ENCODE peak calls at places on chromosome 22, in eight cellular contexts. One of them, this sample, is unnamed.

GRCh38 chr22:23105304-23105703 is 35.0 kb downstream of the GNAZ start:
- DNase-seq in stomach: no peak
- DNase-seq in tibial artery: no peak
- DNase-seq in heart left ventricle: no peak
- DNase-seq in BE2C: no peak
- DNase-seq in psoas muscle: no peak
- DNase-seq in colonic mucosa: no peak
- DNase-seq in suprapubic skin: no peak
- DNase-seq in this sample: no peak

GRCh38 chr22:27656970-27657369 is 144.6 kb downstream of the MN1 start:
- DNase-seq in stomach: no peak
- DNase-seq in tibial artery: no peak
- DNase-seq in heart left ventricle: no peak
- DNase-seq in BE2C: no peak
- DNase-seq in psoas muscle: no peak
- DNase-seq in colonic mucosa: no peak
- DNase-seq in suprapubic skin: no peak
- DNase-seq in this sample: no peak

GRCh38 chr22:46604306-46604690 is 15.9 kb upstream of the GRAMD4 start:
- DNase-seq in stomach: no peak
- DNase-seq in tibial artery: peak; percentile 72
- DNase-seq in heart left ventricle: no peak
- DNase-seq in BE2C: no peak
- DNase-seq in psoas muscle: no peak
- DNase-seq in colonic mucosa: no peak
- DNase-seq in suprapubic skin: no peak
- DNase-seq in this sample: peak; percentile 51

GRCh38 chr22:31474743-31475142 is 14.9 kb downstream of the EIF4ENIF1 start:
- DNase-seq in stomach: no peak
- DNase-seq in tibial artery: no peak
- DNase-seq in heart left ventricle: no peak
- DNase-seq in BE2C: no peak
- DNase-seq in psoas muscle: no peak
- DNase-seq in colonic mucosa: no peak
- DNase-seq in suprapubic skin: no peak
- DNase-seq in this sample: no peak

GRCh38 chr22:36816635-36817428 is at the start of gene PVALB:
- DNase-seq in stomach: no peak
- DNase-seq in tibial artery: no peak
- DNase-seq in heart left ventricle: no peak
- DNase-seq in BE2C: peak; percentile 57
- DNase-seq in psoas muscle: no peak
- DNase-seq in colonic mucosa: no peak
- DNase-seq in suprapubic skin: no peak
- DNase-seq in this sample: peak; percentile 29

GRCh38 chr22:17882727-17883126 is 108.5 kb upstream of the BID start:
- DNase-seq in stomach: no peak
- DNase-seq in tibial artery: no peak
- DNase-seq in heart left ventricle: no peak
- DNase-seq in BE2C: no peak
- DNase-seq in psoas muscle: no peak
- DNase-seq in colonic mucosa: no peak
- DNase-seq in suprapubic skin: no peak
- DNase-seq in this sample: no peak

GRCh38 chr22:38305481-38306448 is 11.5 kb downstream of the CSNK1E start:
- DNase-seq in stomach: no peak
- DNase-seq in tibial artery: no peak
- DNase-seq in heart left ventricle: no peak
- DNase-seq in BE2C: peak; percentile 47
- DNase-seq in psoas muscle: no peak
- DNase-seq in colonic mucosa: peak; percentile 64
- DNase-seq in suprapubic skin: no peak
- DNase-seq in this sample: no peak

GRCh38 chr22:29431986-29432385 is 6.4 kb upstream of the RFPL1 start:
- DNase-seq in stomach: no peak
- DNase-seq in tibial artery: no peak
- DNase-seq in heart left ventricle: no peak
- DNase-seq in BE2C: no peak
- DNase-seq in psoas muscle: no peak
- DNase-seq in colonic mucosa: no peak
- DNase-seq in suprapubic skin: no peak
- DNase-seq in this sample: no peak

GRCh38 chr22:44597616-44598015 is 99.6 kb upstream of the RTL6 start:
- DNase-seq in stomach: no peak
- DNase-seq in tibial artery: no peak
- DNase-seq in heart left ventricle: no peak
- DNase-seq in BE2C: peak; percentile 40
- DNase-seq in psoas muscle: peak; percentile 49
- DNase-seq in colonic mucosa: no peak
- DNase-seq in suprapubic skin: no peak
- DNase-seq in this sample: no peak

GRCh38 chr22:32378703-32379272 is 21.1 kb downstream of the RFPL3 start:
- DNase-seq in stomach: no peak
- DNase-seq in tibial artery: no peak
- DNase-seq in heart left ventricle: no peak
- DNase-seq in BE2C: peak; percentile 67
- DNase-seq in psoas muscle: no peak
- DNase-seq in colonic mucosa: peak; percentile 38
- DNase-seq in suprapubic skin: no peak
- DNase-seq in this sample: no peak

GRCh38 chr22:20324139-20324516 is 4.3 kb upstream of the DGCR6L start:
- DNase-seq in stomach: peak; percentile 21
- DNase-seq in tibial artery: no peak
- DNase-seq in heart left ventricle: no peak
- DNase-seq in BE2C: no peak
- DNase-seq in psoas muscle: no peak
- DNase-seq in colonic mucosa: no peak
- DNase-seq in suprapubic skin: no peak
- DNase-seq in this sample: no peak

GRCh38 chr22:48282804-48283203 is 1520.4 kb downstream of the TBC1D22A start:
- DNase-seq in stomach: no peak
- DNase-seq in tibial artery: no peak
- DNase-seq in heart left ventricle: no peak
- DNase-seq in BE2C: no peak
- DNase-seq in psoas muscle: no peak
- DNase-seq in colonic mucosa: no peak
- DNase-seq in suprapubic skin: no peak
- DNase-seq in this sample: no peak

GRCh38 chr22:37659066-37659896 is 758 bp downstream of the PDXP start:
- DNase-seq in stomach: no peak
- DNase-seq in tibial artery: no peak
- DNase-seq in heart left ventricle: no peak
- DNase-seq in BE2C: no peak
- DNase-seq in psoas muscle: peak; percentile 73
- DNase-seq in colonic mucosa: peak; percentile 85
- DNase-seq in suprapubic skin: no peak
- DNase-seq in this sample: no peak

GRCh38 chr22:49930596-49931412 is 12.4 kb downstream of the CRELD2 start:
- DNase-seq in stomach: peak; percentile 87
- DNase-seq in tibial artery: peak; percentile 80
- DNase-seq in heart left ventricle: peak; percentile 81
- DNase-seq in BE2C: peak; percentile 81
- DNase-seq in psoas muscle: peak; percentile 83
- DNase-seq in colonic mucosa: peak; percentile 85
- DNase-seq in suprapubic skin: no peak
- DNase-seq in this sample: peak; percentile 91
- H3K4me1 ChIP-seq in stomach: peaks cover 64% of the 10 kb centered on the region
- H3K4me1 ChIP-seq in tibial artery: peaks cover 34% of the 10 kb centered on the region
- H3K4me1 ChIP-seq in heart left ventricle: peaks cover 59% of the 10 kb centered on the region
- H3K4me1 ChIP-seq in BE2C: peaks cover 12% of the 10 kb centered on the region
- H3K4me1 ChIP-seq in psoas muscle: peaks cover 43% of the 10 kb centered on the region
- H3K4me1 ChIP-seq in colonic mucosa: peaks cover 17% of the 10 kb centered on the region
- H3K4me1 ChIP-seq in suprapubic skin: peaks cover 70% of the 10 kb centered on the region
- H3K4me1 ChIP-seq in this sample: peaks cover 32% of the 10 kb centered on the region

GRCh38 chr22:43537019-43537585 is 125.3 kb downstream of the MPPED1 start:
- DNase-seq in stomach: peak; percentile 23
- DNase-seq in tibial artery: no peak
- DNase-seq in heart left ventricle: no peak
- DNase-seq in BE2C: peak; percentile 48
- DNase-seq in psoas muscle: no peak
- DNase-seq in colonic mucosa: no peak
- DNase-seq in suprapubic skin: peak; percentile 32
- DNase-seq in this sample: no peak
- TF ChIP-seq CTCF in stomach: no peak
- TF ChIP-seq CTCF in tibial artery: no peak
- TF ChIP-seq CTCF in heart left ventricle: no peak
- TF ChIP-seq CTCF in BE2C: peak; percentile 65
- TF ChIP-seq CTCF in psoas muscle: no peak
- TF ChIP-seq CTCF in colonic mucosa: no peak
- TF ChIP-seq CTCF in suprapubic skin: no peak
- TF ChIP-seq CTCF in this sample: no peak

GRCh38 chr22:33894036-33894435 is 26.2 kb downstream of the LARGE1 start:
- DNase-seq in stomach: no peak
- DNase-seq in tibial artery: no peak
- DNase-seq in heart left ventricle: no peak
- DNase-seq in BE2C: no peak
- DNase-seq in psoas muscle: no peak
- DNase-seq in colonic mucosa: no peak
- DNase-seq in suprapubic skin: no peak
- DNase-seq in this sample: no peak

GRCh38 chr22:33896154-33896800 is 24.0 kb downstream of the LARGE1 start:
- DNase-seq in stomach: no peak
- DNase-seq in tibial artery: no peak
- DNase-seq in heart left ventricle: no peak
- DNase-seq in BE2C: no peak
- DNase-seq in psoas muscle: no peak
- DNase-seq in colonic mucosa: no peak
- DNase-seq in suprapubic skin: no peak
- DNase-seq in this sample: no peak

GRCh38 chr22:33895444-33895843 is 24.8 kb downstream of the LARGE1 start:
- DNase-seq in stomach: no peak
- DNase-seq in tibial artery: no peak
- DNase-seq in heart left ventricle: no peak
- DNase-seq in BE2C: no peak
- DNase-seq in psoas muscle: no peak
- DNase-seq in colonic mucosa: no peak
- DNase-seq in suprapubic skin: no peak
- DNase-seq in this sample: no peak

GRCh38 chr22:33893486-33893885 is 26.8 kb downstream of the LARGE1 start:
- DNase-seq in stomach: no peak
- DNase-seq in tibial artery: no peak
- DNase-seq in heart left ventricle: no peak
- DNase-seq in BE2C: no peak
- DNase-seq in psoas muscle: no peak
- DNase-seq in colonic mucosa: no peak
- DNase-seq in suprapubic skin: no peak
- DNase-seq in this sample: no peak

DNA sequence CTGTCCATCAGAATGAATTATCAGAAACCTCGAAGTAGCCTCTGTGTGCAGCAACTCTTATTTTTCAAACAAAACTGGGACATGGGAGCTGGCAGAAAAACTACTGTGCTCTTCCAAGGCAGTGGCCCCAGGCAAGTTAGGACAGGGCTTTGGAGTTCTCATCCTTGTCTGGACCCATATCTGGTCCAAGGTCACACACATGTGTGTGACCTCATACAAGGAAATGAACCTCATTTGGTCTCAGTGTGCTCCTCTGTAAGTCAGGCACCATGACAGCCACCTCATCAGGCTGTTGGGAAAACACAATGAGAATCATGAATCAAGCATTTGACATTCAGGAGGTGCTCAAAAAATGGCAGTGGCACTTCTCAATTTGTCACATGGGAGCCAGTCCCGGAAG is 25.8 kb downstream of the LARGE1 start:
- DNase-seq in stomach: no peak
- DNase-seq in tibial artery: no peak
- DNase-seq in heart left ventricle: no peak
- DNase-seq in BE2C: no peak
- DNase-seq in psoas muscle: no peak
- DNase-seq in colonic mucosa: no peak
- DNase-seq in suprapubic skin: no peak
- DNase-seq in this sample: peak; percentile 20
- H3K4me1 ChIP-seq in stomach: peaks cover 35% of the 10 kb centered on the region
- H3K4me1 ChIP-seq in tibial artery: peaks cover 7% of the 10 kb centered on the region
- H3K4me1 ChIP-seq in heart left ventricle: peaks cover 52% of the 10 kb centered on the region
- H3K4me1 ChIP-seq in BE2C: no peaks in the 10 kb centered on the region
- H3K4me1 ChIP-seq in psoas muscle: peaks cover 6% of the 10 kb centered on the region
- H3K4me1 ChIP-seq in colonic mucosa: no peaks in the 10 kb centered on the region
- H3K4me1 ChIP-seq in suprapubic skin: peaks cover 5% of the 10 kb centered on the region
- H3K4me1 ChIP-seq in this sample: no peaks in the 10 kb centered on the region

GRCh38 chr22:21938071-21938822 is 14.4 kb downstream of the PPM1F start:
- DNase-seq in stomach: peak; percentile 95
- DNase-seq in tibial artery: peak; percentile 92
- DNase-seq in heart left ventricle: peak; percentile 95
- DNase-seq in BE2C: peak; percentile 92
- DNase-seq in psoas muscle: peak; percentile 98
- DNase-seq in colonic mucosa: peak; percentile 96
- DNase-seq in suprapubic skin: peak; percentile 94
- DNase-seq in this sample: peak; percentile 96
- TF ChIP-seq CTCF in stomach: peak; percentile 99
- TF ChIP-seq CTCF in tibial artery: peak; percentile 99
- TF ChIP-seq CTCF in heart left ventricle: peak; percentile 100
- TF ChIP-seq CTCF in BE2C: peak; percentile 97
- TF ChIP-seq CTCF in psoas muscle: peak; percentile 100
- TF ChIP-seq CTCF in colonic mucosa: peak; percentile 97
- TF ChIP-seq CTCF in suprapubic skin: peak; percentile 99
- TF ChIP-seq CTCF in this sample: peak; percentile 96

DNA sequence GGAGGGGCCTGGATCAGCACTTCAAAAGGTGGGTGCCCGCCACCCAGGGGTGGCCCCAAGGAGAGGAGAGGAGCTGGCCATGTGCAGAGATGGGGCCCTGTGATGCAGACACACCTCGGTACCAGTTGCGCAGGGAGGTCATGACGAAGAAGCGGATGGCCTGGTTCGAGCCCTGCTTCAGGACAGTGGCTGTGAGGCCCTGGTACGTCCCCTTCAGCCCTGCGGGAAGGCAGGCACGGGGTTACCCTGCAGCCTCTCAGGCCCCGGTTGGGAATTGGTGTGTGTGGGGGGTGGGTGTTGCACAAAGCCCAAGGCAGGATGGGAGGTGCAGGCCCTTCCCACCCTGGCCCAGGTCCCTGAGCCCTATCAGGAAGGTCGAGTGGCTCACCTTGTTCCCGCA is 1.8 kb downstream of the SLC25A1 start:
- DNase-seq in stomach: no peak
- DNase-seq in tibial artery: no peak
- DNase-seq in heart left ventricle: no peak
- DNase-seq in BE2C: no peak
- DNase-seq in psoas muscle: no peak
- DNase-seq in colonic mucosa: no peak
- DNase-seq in suprapubic skin: no peak
- DNase-seq in this sample: no peak
- H3K4me1 ChIP-seq in stomach: peaks cover 73% of the 10 kb centered on the region
- H3K4me1 ChIP-seq in tibial artery: peaks cover 66% of the 10 kb centered on the region
- H3K4me1 ChIP-seq in heart left ventricle: peaks cover 63% of the 10 kb centered on the region
- H3K4me1 ChIP-seq in BE2C: peaks cover 16% of the 10 kb centered on the region
- H3K4me1 ChIP-seq in psoas muscle: peaks cover 21% of the 10 kb centered on the region
- H3K4me1 ChIP-seq in colonic mucosa: peaks cover 26% of the 10 kb centered on the region
- H3K4me1 ChIP-seq in suprapubic skin: peaks cover 64% of the 10 kb centered on the region
- H3K4me1 ChIP-seq in this sample: peaks cover 52% of the 10 kb centered on the region

GRCh38 chr22:40524392-40525249 is 111.9 kb downstream of the MRTFA start:
- DNase-seq in stomach: no peak
- DNase-seq in tibial artery: no peak
- DNase-seq in heart left ventricle: no peak
- DNase-seq in BE2C: no peak
- DNase-seq in psoas muscle: no peak
- DNase-seq in colonic mucosa: no peak
- DNase-seq in suprapubic skin: no peak
- DNase-seq in this sample: no peak
- TF ChIP-seq CTCF in stomach: no peak
- TF ChIP-seq CTCF in tibial artery: no peak
- TF ChIP-seq CTCF in heart left ventricle: no peak
- TF ChIP-seq CTCF in BE2C: peak; percentile 24
- TF ChIP-seq CTCF in psoas muscle: no peak
- TF ChIP-seq CTCF in colonic mucosa: no peak
- TF ChIP-seq CTCF in suprapubic skin: no peak
- TF ChIP-seq CTCF in this sample: peak; percentile 35